ENCODE peak calls at places on chromosomes 13 and 19, in ten cellular contexts. D, O, R, Y, U, A, V, H, Q and P are unnamed samples.

GRCh38 chr19:36212895-36213294 is 1.6 kb downstream of the ZNF565 start:
- DNase-seq in R (no peak), D (no peak), Q (no peak), A (no peak), V (no peak), U (no peak), O (no peak), H (no peak), Y (no peak), P (no peak)

GRCh38 chr13:44575741-44576395 is at the start of gene TSC22D1:
- DNase-seq in H (peak), O (peak), A (peak), V (peak), U (peak), Q (peak), D (peak), R (peak), Y (no peak), P (no peak)

GRCh38 chr19:35756373-35757230 is at the start of gene HSPB6:
- DNase-seq in A (peak), V (no peak), H (peak), Q (no peak), O (peak), D (peak), Y (no peak), U (no peak), R (peak), P (no peak)

GRCh38 chr13:93963266-93964131 is 516.0 kb downstream of the DCT start:
- DNase-seq in Y (no peak), R (no peak), D (peak), Q (peak), U (no peak), H (no peak), V (no peak), A (peak), O (peak), P (peak)

GRCh38 chr19:38736413-38737280 is 7.6 kb downstream of the CAPN12 start:
- DNase-seq in V (peak), R (peak), Y (no peak), D (no peak), O (peak), U (peak), H (peak), Q (peak), A (peak), P (no peak)

GRCh38 chr19:43438291-43439162 is 23.8 kb downstream of the TEX101 start:
- DNase-seq in Y (no peak), V (no peak), H (peak), R (peak), U (no peak), Q (peak), A (peak), O (peak), D (peak), P (peak)

GRCh38 chr13:19960673-19961015 is 2.1 kb downstream of the ZMYM2 start:
- DNase-seq in Q (no peak), U (no peak), V (no peak), R (no peak), H (no peak), Y (no peak), D (peak), A (no peak), O (peak), P (no peak)

GRCh38 chr19:35090795-35091214 is 24.8 kb upstream of the FXYD3 start:
- DNase-seq in O (no peak), R (no peak), D (no peak), U (peak), V (no peak), A (peak), H (no peak), Y (no peak), Q (no peak), P (no peak)

GRCh38 chr19:28289294-28290063 is 923.5 kb downstream of the UQCRFS1 start:
- DNase-seq in V (no peak), Q (no peak), A (peak), D (peak), R (no peak), Y (no peak), O (peak), H (no peak), U (peak), P (peak)

GRCh38 chr13:46150134-46150693 is 31.8 kb downstream of the LCP1 start:
- DNase-seq in A (no peak), U (no peak), H (no peak), O (no peak), V (no peak), Y (no peak), Q (no peak), R (no peak), D (no peak), P (no peak)

GRCh38 chr19:45657520-45658163 is 10.4 kb upstream of the GIPR start:
- DNase-seq in O (no peak), U (no peak), R (no peak), V (no peak), H (no peak), Q (no peak), A (no peak), D (no peak), Y (no peak), P (no peak)

GRCh38 chr13:71828117-71828516 is 38.9 kb downstream of the DACH1 start:
- DNase-seq in Q (no peak), D (no peak), H (no peak), R (no peak), V (no peak), U (no peak), Y (no peak), O (no peak), A (no peak), P (no peak)

GRCh38 chr13:58397596-58398387 is 766.2 kb downstream of the PCDH17 start:
- DNase-seq in U (no peak), O (no peak), H (peak), D (no peak), Q (no peak), Y (no peak), R (no peak), A (no peak), V (no peak), P (no peak)

GRCh38 chr13:39779337-39780270 is 124.1 kb downstream of the COG6 start:
- DNase-seq in O (peak), A (peak), R (no peak), Q (no peak), U (no peak), Y (no peak), V (no peak), H (no peak), D (peak), P (no peak)

GRCh38 chr13:100209857-100210580 is 121.1 kb downstream of the PCCA start:
- DNase-seq in O (peak), H (no peak), Q (no peak), R (no peak), Y (no peak), V (no peak), A (peak), D (peak), U (no peak), P (peak)

GRCh38 chr13:74891610-74892009 is 590.4 kb downstream of the TBC1D4 start:
- DNase-seq in O (peak), Q (peak), Y (no peak), H (no peak), V (no peak), U (no peak), R (no peak), D (peak), A (peak), P (peak)

GRCh38 chr19:16627194-16627927 is 643 bp downstream of the MED26 start:
- DNase-seq in V (no peak), H (no peak), D (no peak), A (no peak), U (peak), Q (peak), R (peak), Y (no peak), O (no peak), P (no peak)

GRCh38 chr13:41645313-41645712 is 188.0 kb downstream of the RGCC start:
- DNase-seq in D (peak), H (no peak), V (no peak), R (no peak), O (peak), U (no peak), A (peak), Q (no peak), Y (no peak), P (peak)

GRCh38 chr13:41658057-41658642 is 200.8 kb downstream of the RGCC start:
- DNase-seq in Q (no peak), H (no peak), A (peak), U (no peak), O (peak), V (no peak), R (no peak), Y (no peak), D (peak), P (no peak)

GRCh38 chr13:110226051-110226562 is 80.8 kb downstream of the COL4A1 start:
- DNase-seq in Q (no peak), H (no peak), D (peak), O (peak), Y (no peak), V (no peak), A (peak), R (no peak), U (no peak), P (no peak)

GRCh38 chr13:62046512-62046911 is 630.9 kb upstream of the PCDH20 start:
- DNase-seq in O (no peak), A (no peak), V (no peak), Y (no peak), D (no peak), U (no peak), Q (no peak), R (no peak), H (peak), P (no peak)

GRCh38 chr19:7492142-7493055 is 3.6 kb upstream of the PEX11G start:
- DNase-seq in U (no peak), A (no peak), H (no peak), V (no peak), Q (no peak), D (peak), R (no peak), O (peak), Y (no peak), P (no peak)

GRCh38 chr13:86986448-86986847 is 684.7 kb upstream of the SLITRK5 start:
- DNase-seq in R (no peak), O (no peak), D (no peak), Q (no peak), A (peak), V (no peak), H (no peak), U (no peak), Y (no peak), P (no peak)

GRCh38 chr19:12721656-12722565 is 1.8 kb downstream of the TNPO2 start:
- DNase-seq in V (no peak), H (peak), A (peak), U (peak), D (peak), Y (no peak), O (peak), R (peak), Q (peak), P (no peak)

GRCh38 chr13:102484329-102484728 is 82.5 kb upstream of the FGF14 start:
- DNase-seq in R (no peak), O (no peak), U (no peak), Y (no peak), D (no peak), H (no peak), Q (no peak), V (no peak), A (peak), P (no peak)

GRCh38 chr13:21402586-21403307 is 56.4 kb downstream of the ZDHHC20 start:
- DNase-seq in Q (peak), Y (no peak), V (no peak), D (peak), A (peak), H (no peak), U (no peak), O (peak), R (no peak), P (no peak)

GRCh38 chr13:110287031-110287828 is 19.7 kb downstream of the COL4A1 start:
- DNase-seq in Y (no peak), D (no peak), U (no peak), O (no peak), R (no peak), Q (no peak), A (peak), H (no peak), V (no peak), P (no peak)

GRCh38 chr13:94335786-94336357 is 143.6 kb downstream of the DCT start:
- DNase-seq in H (no peak), R (no peak), O (no peak), V (no peak), U (no peak), Y (no peak), D (no peak), Q (no peak), A (no peak), P (no peak)

GRCh38 chr13:110442946-110443632 is 118.4 kb downstream of the RAB20 start:
- DNase-seq in R (no peak), U (no peak), O (peak), H (no peak), D (peak), Q (no peak), V (no peak), A (peak), Y (no peak), P (no peak)

GRCh38 chr19:58265100-58265499 is 13.7 kb upstream of the ZNF8 start:
- DNase-seq in Y (no peak), Q (no peak), R (no peak), V (no peak), O (no peak), H (no peak), D (no peak), U (no peak), A (no peak), P (no peak)

GRCh38 chr19:53903055-53903680 is 5.9 kb upstream of the CACNG7 start:
- DNase-seq in D (peak), A (peak), O (peak), Y (no peak), V (no peak), H (no peak), R (no peak), U (peak), Q (no peak), P (peak)

GRCh38 chr13:93290503-93290902 is 63.9 kb downstream of the GPC6 start:
- DNase-seq in V (no peak), H (no peak), O (peak), Y (no peak), A (peak), D (peak), U (no peak), Q (no peak), R (no peak), P (no peak)

GRCh38 chr19:19758164-19758563 is 25.3 kb upstream of the ZNF14 start:
- DNase-seq in Y (no peak), V (no peak), O (no peak), A (no peak), D (no peak), Q (no peak), R (no peak), H (no peak), U (no peak), P (no peak)

GRCh38 chr19:11747277-11747676 is 8.5 kb upstream of the ZNF823 start:
- DNase-seq in R (no peak), H (no peak), Y (no peak), Q (no peak), D (no peak), O (no peak), U (no peak), V (no peak), A (no peak), P (no peak)

GRCh38 chr19:50728084-50728737 is 5.0 kb downstream of the CLEC11A start:
- DNase-seq in Q (no peak), V (peak), O (peak), U (peak), Y (no peak), H (peak), A (peak), R (peak), D (peak), P (peak)

GRCh38 chr19:7986321-7987083 is 18.9 kb downstream of the ELAVL1 start:
- DNase-seq in Q (no peak), A (peak), D (peak), R (no peak), U (no peak), H (no peak), O (peak), V (no peak), Y (no peak), P (peak)

GRCh38 chr19:12783849-12784393 is 7.4 kb upstream of the JUNB start:
- DNase-seq in H (peak), V (no peak), D (no peak), Q (no peak), Y (no peak), R (no peak), A (no peak), O (no peak), U (no peak), P (no peak)

GRCh38 chr19:51887522-51888498 is at the start of gene ZNF577:
- DNase-seq in V (peak), Y (no peak), U (peak), R (peak), A (peak), Q (no peak), O (peak), H (peak), D (peak), P (peak)

GRCh38 chr13:40406405-40407138 is 259.9 kb downstream of the FOXO1 start:
- DNase-seq in V (no peak), U (no peak), H (no peak), A (peak), R (no peak), Y (no peak), O (peak), Q (peak), D (peak), P (peak)

GRCh38 chr13:94710081-94710809 is 2.1 kb downstream of the SOX21 start:
- DNase-seq in Y (no peak), H (no peak), O (no peak), R (no peak), D (no peak), V (no peak), A (no peak), U (no peak), Q (no peak), P (no peak)

GRCh38 chr13:79663977-79664636 is 183.2 kb downstream of the NDFIP2 start:
- DNase-seq in U (no peak), D (no peak), O (no peak), Y (no peak), Q (no peak), A (no peak), H (no peak), R (no peak), V (no peak), P (no peak)
- H3K4me3 ChIP-seq in U (no peak), D (no peak), O (no peak), Y (no peak), Q (no peak), A (no peak), H (no peak), R (no peak), V (no peak), P (no peak)

DNA sequence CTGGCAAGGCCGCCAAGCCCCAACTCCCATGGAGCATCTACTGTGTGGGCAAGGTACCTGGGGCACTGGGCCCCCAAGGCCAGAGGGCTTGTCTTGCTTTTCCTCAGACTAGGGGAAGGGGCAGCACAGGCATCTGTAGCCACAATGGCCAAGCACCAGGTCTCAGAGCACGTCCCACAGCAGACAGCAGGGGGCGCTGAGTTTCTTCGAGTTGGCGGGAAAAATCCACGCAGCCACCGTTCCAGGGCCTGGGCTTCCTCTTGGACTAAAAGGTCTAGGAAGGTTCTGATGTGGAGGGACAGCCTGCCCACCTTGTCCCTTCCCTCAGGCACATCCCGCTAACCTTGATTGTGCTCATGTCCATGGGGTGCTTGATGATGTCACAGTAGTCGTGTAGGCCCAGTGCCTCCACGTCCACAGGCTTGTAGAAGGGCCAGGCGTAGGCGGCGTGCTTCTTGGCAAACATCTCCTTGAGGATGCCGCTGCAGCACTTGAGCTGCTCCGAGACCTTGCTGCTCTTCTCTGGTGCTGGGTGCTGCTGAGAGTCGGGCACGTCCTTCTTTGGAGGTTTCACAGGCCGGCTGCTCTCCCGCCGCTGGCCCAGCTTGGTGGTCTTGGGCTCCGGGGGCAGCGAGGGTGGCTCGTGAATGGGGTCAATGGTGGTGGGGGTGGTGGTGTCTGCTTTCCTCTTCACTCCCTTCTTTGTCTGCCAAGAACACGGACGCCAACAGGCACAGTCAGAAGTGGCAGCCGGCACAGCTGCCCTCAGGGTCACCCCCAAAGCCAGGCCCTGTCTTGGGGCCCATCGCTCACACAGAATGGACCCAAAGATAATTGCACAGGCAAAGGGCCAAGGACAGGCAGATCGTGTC is 32.0 kb upstream of the EPHX3 start:
- DNase-seq in Q (peak), V (peak), H (peak), Y (no peak), O (peak), D (peak), A (peak), R (peak), U (peak), P (no peak)
- TF ChIP-seq CTCF in Q (peak), V (peak), H (peak), Y (peak), O (peak), D (peak), A (peak), R (peak), U (peak), P (peak)

GRCh38 chr13:106352850-106353249 is 182.6 kb downstream of the EFNB2 start:
- DNase-seq in R (no peak), D (no peak), Y (no peak), O (no peak), H (no peak), V (no peak), Q (no peak), A (peak), U (no peak), P (no peak)

GRCh38 chr13:106350208-106350607 is 185.3 kb downstream of the EFNB2 start:
- DNase-seq in H (no peak), Y (no peak), O (no peak), R (no peak), Q (no peak), D (no peak), A (no peak), V (no peak), U (no peak), P (no peak)

GRCh38 chr13:106344318-106344717 is 191.1 kb downstream of the EFNB2 start:
- DNase-seq in R (no peak), Q (no peak), V (no peak), Y (no peak), O (no peak), D (no peak), A (no peak), H (no peak), U (no peak), P (no peak)

GRCh38 chr13:106348032-106348431 is 187.4 kb downstream of the EFNB2 start:
- DNase-seq in U (no peak), Q (no peak), D (peak), R (no peak), O (peak), A (peak), H (no peak), Y (no peak), V (no peak), P (no peak)

GRCh38 chr13:106349080-106349841 is 186.2 kb downstream of the EFNB2 start:
- DNase-seq in R (no peak), H (peak), V (no peak), U (no peak), Y (no peak), A (peak), O (peak), Q (no peak), D (no peak), P (no peak)
- H3K4me3 ChIP-seq in R (peak), H (peak), V (no peak), U (peak), Y (no peak), A (no peak), O (peak), Q (peak), D (peak), P (peak)

GRCh38 chr13:91817250-91817649 is 418.8 kb downstream of the GPC5 start:
- DNase-seq in R (no peak), U (no peak), Q (no peak), O (peak), V (no peak), H (no peak), A (peak), D (peak), Y (no peak), P (no peak)
- TF ChIP-seq CTCF in R (no peak), U (no peak), Q (no peak), O (peak), V (no peak), H (peak), A (no peak), D (peak), Y (no peak), P (no peak)